ENCODE peak calls at places on chromosomes 5 and 9, in four cellular contexts. B, J, X and S are unnamed samples.

GRCh38 chr9:124624735-124624992 is 117.5 kb upstream of the NR5A1 start:
- DNase-seq in B (no peak), J (no peak), X (no peak), S (no peak)

GRCh38 chr5:123670981-123671557 is 159.1 kb downstream of the CSNK1G3 start:
- DNase-seq in B (peak; percentile 2), J (no peak), X (peak; percentile 75), S (peak; percentile 54)

GRCh38 chr5:93421498-93421897 is 159.5 kb downstream of the NR2F1-AS1 start:
- DNase-seq in B (no peak), J (no peak), X (no peak), S (no peak)

GRCh38 chr5:76269259-76269958 is 133.7 kb upstream of the IQGAP2 start:
- DNase-seq in B (no peak), J (no peak), X (no peak), S (no peak)

GRCh38 chr5:115873392-115873791 is 31.7 kb downstream of the AP3S1 start:
- DNase-seq in B (no peak), J (no peak), X (peak; percentile 39), S (no peak)

GRCh38 chr5:176902911-176903664 is 3.9 kb upstream of the HK3 start:
- DNase-seq in B (no peak), J (no peak), X (no peak), S (no peak)

GRCh38 chr9:34374905-34375552 is 1.7 kb downstream of the MYORG start:
- DNase-seq in B (no peak), J (no peak), X (peak; percentile 34), S (no peak)

GRCh38 chr9:83473488-83473971 is 64.7 kb downstream of the FRMD3 start:
- DNase-seq in B (no peak), J (no peak), X (peak; percentile 14), S (no peak)

GRCh38 chr9:109230277-109230676 is 63.2 kb upstream of the FRRS1L start:
- DNase-seq in B (no peak), J (no peak), X (no peak), S (no peak)